ENCODE peak calls at places on chromosome 22, in six cellular contexts. B is mammary epithelial cell, Y is suprapubic skin, A is HFF-Myc, C is IMR-90, P is fibroblast of the aortic adventitia. X is an unnamed sample.

GRCh38 chr22:40051322-40051721 is 56.6 kb downstream of the FAM83F start:
- DNase-seq in C (no peak), Y (no peak), P (no peak), B (no peak), A (no peak), X (no peak)

GRCh38 chr22:38347181-38347943 is 30.1 kb upstream of the CSNK1E start:
- DNase-seq in A (no peak), Y (peak), P (no peak), B (no peak), C (no peak), X (no peak)

GRCh38 chr22:19983701-19984100 is 32.9 kb downstream of the ARVCF start:
- DNase-seq in P (no peak), C (no peak), B (no peak), Y (no peak), A (no peak), X (no peak)

GRCh38 chr22:47623740-47624103 is 861.3 kb downstream of the TBC1D22A start:
- DNase-seq in B (no peak), P (no peak), C (no peak), Y (no peak), A (no peak), X (no peak)

GRCh38 chr22:20749453-20749852 is 24.5 kb upstream of the SERPIND1 start:
- DNase-seq in C (no peak), P (no peak), A (no peak), Y (no peak), B (no peak), X (no peak)

GRCh38 chr22:40420341-40421081 is 50.1 kb downstream of the SGSM3 start:
- DNase-seq in A (no peak), B (no peak), P (no peak), C (no peak), Y (no peak), X (no peak)

GRCh38 chr22:24758164-24758799 is 16.2 kb downstream of the PIWIL3 start:
- DNase-seq in B (peak), Y (no peak), A (peak), C (peak), P (peak), X (no peak)

GRCh38 chr22:45294030-45294429 is 9.3 kb downstream of the UPK3A start:
- DNase-seq in B (no peak), Y (no peak), A (no peak), P (no peak), C (no peak), X (no peak)

GRCh38 chr22:39598017-39598965 is 27.7 kb downstream of the CACNA1I start:
- DNase-seq in P (no peak), C (no peak), B (peak), Y (no peak), A (no peak), X (no peak)

GRCh38 chr22:19760652-19761002 is at the start of gene TBX1:
- DNase-seq in Y (no peak), A (no peak), C (no peak), B (no peak), P (no peak), X (peak)

GRCh38 chr22:24341657-24342056 is 71.0 kb downstream of the SPECC1L start:
- DNase-seq in P (no peak), A (no peak), Y (no peak), B (no peak), C (no peak), X (no peak)

GRCh38 chr22:35051791-35052190 is 14.2 kb upstream of the ISX start:
- DNase-seq in B (peak), P (no peak), A (no peak), Y (no peak), C (no peak), X (no peak)

GRCh38 chr22:41288245-41288946 is 2.4 kb upstream of the RANGAP1 start:
- DNase-seq in P (peak), Y (no peak), B (peak), A (peak), C (peak), X (peak)

GRCh38 chr22:41831828-41832552 is 915 bp upstream of the SREBF2 start:
- DNase-seq in A (no peak), B (no peak), P (peak), Y (no peak), C (peak), X (no peak)

GRCh38 chr22:23064381-23065068 is 5.8 kb upstream of the GNAZ start:
- DNase-seq in P (no peak), Y (peak), A (no peak), B (no peak), C (no peak), X (no peak)

GRCh38 chr22:22761963-22762772 is 117.8 kb downstream of the GGTLC2 start:
- DNase-seq in Y (no peak), P (no peak), A (no peak), B (no peak), C (no peak), X (no peak)

GRCh38 chr22:17563936-17564391 is 666 bp downstream of the SLC25A18 start:
- DNase-seq in C (peak), B (no peak), A (no peak), P (peak), Y (no peak), X (peak)

GRCh38 chr22:23549198-23549595 is 30.9 kb downstream of the IGLL1 start:
- DNase-seq in A (no peak), Y (peak), C (no peak), P (no peak), B (no peak), X (no peak)

GRCh38 chr22:31044262-31044861 is 36.8 kb upstream of the SMTN start:
- DNase-seq in A (no peak), Y (no peak), B (no peak), P (peak), C (peak), X (peak)

GRCh38 chr22:45968751-45969413 is 8.1 kb downstream of the WNT7B start:
- DNase-seq in B (peak), A (peak), P (peak), C (peak), Y (no peak), X (peak)

GRCh38 chr22:23526588-23527315 is 53.3 kb downstream of the IGLL1 start:
- DNase-seq in C (no peak), P (no peak), A (no peak), Y (no peak), B (no peak), X (no peak)

GRCh38 chr22:24450600-24450999 is 23.2 kb downstream of the ADORA2A start:
- DNase-seq in P (no peak), C (no peak), Y (peak), B (no peak), A (no peak), X (no peak)

GRCh38 chr22:46828323-46829139 is 66.1 kb downstream of the TBC1D22A start:
- DNase-seq in A (no peak), B (no peak), P (no peak), Y (no peak), C (no peak), X (no peak)

GRCh38 chr22:40412441-40412840 is 42.0 kb downstream of the SGSM3 start:
- DNase-seq in C (no peak), A (no peak), P (no peak), B (no peak), Y (no peak), X (no peak)

GRCh38 chr22:43862074-43862881 is at the start of gene SULT4A1:
- DNase-seq in Y (no peak), A (no peak), P (peak), B (peak), C (peak), X (peak)
- H3K4me3 ChIP-seq in Y (peak), A (peak), P (peak), B (peak), C (peak), X (no peak)

GRCh38 chr22:49869855-49870712 is 16.4 kb downstream of the ZBED4 start:
- DNase-seq in C (no peak), A (no peak), P (no peak), Y (no peak), B (no peak), X (no peak)
- H3K4me3 ChIP-seq in C (no peak), A (no peak), P (no peak), Y (no peak), B (no peak), X (no peak)

GRCh38 chr22:26273011-26273675 is 103.9 kb downstream of the SEZ6L start:
- DNase-seq in Y (no peak), P (no peak), B (no peak), C (no peak), A (no peak), X (no peak)

GRCh38 chr22:26276530-26277200 is 107.4 kb downstream of the SEZ6L start:
- DNase-seq in A (no peak), B (no peak), Y (no peak), P (no peak), C (no peak), X (no peak)
- H3K4me3 ChIP-seq in A (no peak), B (no peak), Y (no peak), P (no peak), C (no peak), X (no peak)

DNA sequence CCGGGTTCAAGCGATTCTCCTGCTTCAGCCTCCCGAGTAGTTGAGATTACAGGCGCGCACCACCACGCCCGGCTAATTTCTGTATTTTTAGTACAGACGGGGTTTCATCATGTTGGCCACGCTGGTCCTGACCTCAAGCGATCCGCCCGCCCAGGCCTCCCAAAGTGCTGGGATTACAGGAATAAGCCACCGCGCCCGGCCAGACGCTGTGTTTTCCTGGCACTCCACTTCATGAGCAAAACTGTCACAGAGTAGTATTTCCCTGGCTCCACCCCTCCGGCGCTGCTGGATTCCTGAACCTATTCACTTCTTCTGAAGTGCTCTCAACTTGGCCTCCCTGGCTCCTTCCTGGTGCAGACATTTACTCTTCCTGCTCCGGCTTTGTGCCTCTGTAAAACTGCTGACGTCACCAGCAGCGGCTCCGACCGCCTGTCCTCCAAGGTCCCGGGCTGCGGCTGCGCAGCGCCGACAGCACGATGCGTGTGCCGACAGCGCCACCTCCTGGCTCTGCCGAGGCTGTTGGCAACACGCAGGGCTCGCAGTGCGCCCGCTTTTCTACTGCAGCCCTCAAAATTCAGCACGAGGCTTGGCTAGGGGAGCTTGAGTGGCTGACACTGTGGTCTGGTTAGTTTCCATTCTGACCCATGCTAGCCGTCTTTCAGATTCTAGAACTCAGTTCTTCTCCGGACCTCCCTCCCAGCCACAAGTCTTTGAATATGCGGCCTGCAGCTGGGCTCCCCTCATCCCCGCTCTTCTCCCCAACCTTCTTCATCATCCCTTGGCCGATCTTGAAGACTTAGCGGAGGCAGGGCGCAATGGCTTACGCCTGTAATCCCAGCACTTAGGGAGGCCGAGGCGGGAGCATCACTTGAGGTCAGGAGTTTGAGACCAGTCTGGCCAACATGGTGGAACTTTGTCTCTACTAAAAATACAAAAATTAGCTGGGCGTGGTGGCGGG is 36.6 kb downstream of the APOL3 start:
- DNase-seq in P (peak), B (peak), Y (peak), C (peak), A (peak), X (peak)
- H3K4me3 ChIP-seq in P (peak), B (no peak), Y (peak), C (no peak), A (no peak), X (peak)

DNA sequence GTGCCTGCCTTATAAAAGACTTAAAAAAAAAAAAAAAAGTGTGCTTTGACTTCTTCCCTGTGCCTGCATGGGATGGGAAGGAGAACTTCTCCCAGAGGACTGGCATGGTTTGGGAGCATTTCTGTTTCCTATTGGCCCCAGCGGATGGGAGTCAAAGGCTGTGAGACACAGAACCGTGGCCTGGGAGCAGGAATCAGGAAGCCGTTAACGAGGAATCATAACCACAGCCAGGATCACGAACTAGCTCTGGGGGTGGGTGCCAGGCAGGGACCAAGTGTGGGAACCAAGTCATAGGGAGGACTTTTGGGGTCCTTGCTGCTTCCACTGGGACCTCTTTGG is 526 bp downstream of the C1QTNF6 start:
- DNase-seq in Y (no peak), C (peak), B (peak), A (no peak), P (no peak), X (peak)
- H3K4me3 ChIP-seq in Y (peak), C (peak), B (peak), A (peak), P (peak), X (peak)